ENCODE peak calls at places on chromosome 11, in seven cellular contexts. K, I, G, N, D, X and Z are unnamed samples.

GRCh38 chr11:115903179-115903578 is 399.0 kb upstream of the CADM1 start:
- DNase-seq in N (no peak), D (no peak), K (no peak), I (no peak), G (no peak), X (no peak), Z (no peak)

GRCh38 chr11:35864131-35864530 is 79.7 kb upstream of the LDLRAD3 start:
- DNase-seq in N (peak; percentile 73), K (no peak), X (no peak), D (no peak), I (no peak), G (no peak), Z (no peak)

GRCh38 chr11:46894506-46894905 is 23.8 kb downstream of the LRP4 start:
- DNase-seq in G (no peak), X (no peak), D (no peak), K (no peak), I (no peak), N (no peak), Z (no peak)

GRCh38 chr11:86161373-86162255 is 82.9 kb upstream of the EED start:
- DNase-seq in I (no peak), D (no peak), K (no peak), X (no peak), G (no peak), N (peak; percentile 89), Z (no peak)

GRCh38 chr11:42239102-42239501 is 779.6 kb upstream of the LRRC4C start:
- DNase-seq in K (no peak), X (no peak), I (no peak), D (no peak), G (no peak), N (peak; percentile 3), Z (no peak)

GRCh38 chr11:71489311-71490043 is 36.5 kb downstream of the NADSYN1 start:
- DNase-seq in K (peak; percentile 82), I (no peak), G (no peak), D (peak; percentile 58), X (no peak), N (no peak), Z (no peak)

GRCh38 chr11:124879999-124880611 is 14.9 kb downstream of the ROBO3 start:
- DNase-seq in X (no peak), N (no peak), G (no peak), I (no peak), K (no peak), D (no peak), Z (peak; percentile 24)

GRCh38 chr11:118057424-118058145 is 19.3 kb upstream of the TMPRSS4 start:
- DNase-seq in D (no peak), I (no peak), N (no peak), X (no peak), K (no peak), G (no peak), Z (no peak)

GRCh38 chr11:12258451-12258850 is 118.9 kb upstream of the PARVA start:
- DNase-seq in D (peak; percentile 55), I (no peak), K (peak; percentile 60), N (peak; percentile 88), X (no peak), G (peak; percentile 61), Z (no peak)

GRCh38 chr11:7520011-7520942 is 6.5 kb downstream of the PPFIBP2 start:
- DNase-seq in D (peak; percentile 4), K (no peak), G (no peak), I (no peak), X (no peak), N (no peak), Z (no peak)

GRCh38 chr11:23405350-23405937 is 545.2 kb upstream of the CCDC179 start:
- DNase-seq in I (no peak), N (no peak), X (no peak), D (no peak), G (no peak), K (no peak), Z (no peak)

GRCh38 chr11:5280582-5281102 is 10.9 kb upstream of the HBE1 start:
- DNase-seq in X (no peak), G (peak; percentile 97), D (peak; percentile 99), I (no peak), K (peak; percentile 100), N (peak; percentile 40), Z (peak; percentile 69)

GRCh38 chr11:86211619-86212018 is 32.9 kb upstream of the EED start:
- DNase-seq in I (no peak), D (no peak), X (no peak), N (no peak), G (no peak), K (no peak), Z (no peak)

GRCh38 chr11:115193931-115194797 is 310.1 kb downstream of the CADM1 start:
- DNase-seq in X (no peak), I (no peak), K (no peak), D (peak; percentile 27), G (no peak), N (peak; percentile 58), Z (no peak)

GRCh38 chr11:134385774-134386565 is 26.1 kb downstream of the B3GAT1 start:
- DNase-seq in K (no peak), N (no peak), G (no peak), I (no peak), D (no peak), X (no peak), Z (no peak)

GRCh38 chr11:59960502-59961381 is 3.1 kb upstream of the OOSP4A start:
- DNase-seq in D (no peak), K (no peak), I (no peak), G (peak; percentile 90), N (no peak), X (no peak), Z (no peak)

GRCh38 chr11:706439-706956 is 467 bp downstream of the EPS8L2 start:
- DNase-seq in N (peak; percentile 70), X (no peak), I (no peak), G (peak; percentile 44), K (peak; percentile 36), D (peak; percentile 53), Z (peak; percentile 44)

GRCh38 chr11:87491381-87491780 is 453.6 kb downstream of the TMEM135 start:
- DNase-seq in N (no peak), I (no peak), D (no peak), X (no peak), K (no peak), G (no peak), Z (no peak)

GRCh38 chr11:12224537-12224893 is 114.1 kb downstream of the MICAL2 start:
- DNase-seq in K (peak; percentile 94), G (no peak), X (no peak), I (no peak), N (peak; percentile 97), D (no peak), Z (no peak)

GRCh38 chr11:60357771-60358170 is 20.6 kb upstream of the MS4A7 start:
- DNase-seq in D (no peak), X (no peak), I (no peak), K (no peak), N (no peak), G (no peak), Z (no peak)

GRCh38 chr11:57345555-57346151 is 7.5 kb downstream of the P2RX3 start:
- DNase-seq in D (peak; percentile 72), X (no peak), K (peak; percentile 64), G (peak; percentile 90), N (peak; percentile 87), I (peak; percentile 68), Z (peak; percentile 86)

DNA sequence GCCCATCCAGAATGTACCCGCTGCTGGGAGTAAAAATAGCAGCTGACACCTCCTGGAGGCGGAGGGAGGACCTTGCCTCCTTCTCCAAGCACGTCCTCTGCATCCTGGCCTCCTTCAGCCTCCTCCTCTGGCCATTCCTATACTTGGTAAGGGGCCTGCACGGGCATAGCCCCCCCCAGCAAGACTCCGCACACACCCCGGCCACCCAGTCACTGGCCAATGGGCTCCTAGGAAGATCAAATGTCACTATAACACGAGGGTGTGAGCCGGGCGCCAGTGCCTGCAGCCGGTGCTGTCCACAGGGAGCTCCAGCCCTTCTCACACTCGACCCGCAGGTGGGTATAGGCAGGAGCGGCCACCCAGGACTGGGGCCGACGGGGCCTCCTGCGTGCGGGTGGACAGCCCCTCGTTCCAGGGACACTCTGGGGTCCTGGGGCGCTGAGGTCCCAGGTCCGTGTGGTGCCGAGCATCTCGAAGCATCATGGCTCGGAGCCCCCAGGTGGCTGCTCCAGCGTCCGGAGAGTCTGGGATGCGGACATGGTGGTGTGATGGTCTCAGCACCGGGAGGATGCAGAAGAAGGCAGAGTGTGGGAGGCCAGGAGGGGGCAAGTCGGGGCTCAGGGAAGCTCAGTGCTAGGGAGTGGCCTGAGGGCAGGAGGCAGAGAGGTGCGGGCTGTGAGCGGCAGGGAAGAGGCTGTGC is at the start of gene TNNT3:
- DNase-seq in N (no peak), X (no peak), D (no peak), I (no peak), G (no peak), K (no peak), Z (no peak)
- H3K18ac ChIP-seq in N (no peak within 1 kb of the TSS), X (no peak within 1 kb of the TSS), D (no peak within 1 kb of the TSS), I (peak within 1 kb of the TSS; percentile 85), G (no peak within 1 kb of the TSS), K (no peak within 1 kb of the TSS), Z (no peak within 1 kb of the TSS)

GRCh38 chr11:110991621-110992355 is 253.7 kb upstream of the POU2AF2 start:
- DNase-seq in I (no peak), N (no peak), G (peak; percentile 34), K (no peak), D (peak; percentile 10), X (no peak), Z (no peak)

GRCh38 chr11:110988731-110989130 is 256.8 kb upstream of the POU2AF2 start:
- DNase-seq in N (no peak), X (no peak), K (no peak), D (no peak), I (no peak), G (no peak), Z (no peak)

GRCh38 chr11:110989734-110990133 is 255.8 kb upstream of the POU2AF2 start:
- DNase-seq in I (no peak), N (peak; percentile 67), D (peak; percentile 81), G (no peak), K (peak; percentile 90), X (no peak), Z (no peak)

GRCh38 chr11:110992481-110992880 is 253.0 kb upstream of the POU2AF2 start:
- DNase-seq in X (no peak), G (peak; percentile 93), D (no peak), K (no peak), N (no peak), I (no peak), Z (no peak)

GRCh38 chr11:110990316-110990715 is 255.2 kb upstream of the POU2AF2 start:
- DNase-seq in N (no peak), I (no peak), K (peak; percentile 38), X (no peak), G (no peak), D (peak; percentile 25), Z (no peak)
- H3K18ac ChIP-seq in N (no peak overlapping the region), I (no peak overlapping the region), K (peak overlapping the region; percentile 66), X (no peak overlapping the region), G (peak overlapping the region; percentile 7), D (no peak overlapping the region), Z (no peak overlapping the region)

GRCh38 chr11:74449369-74449931 is 17.9 kb downstream of the KCNE3 start:
- DNase-seq in K (peak; percentile 81), X (no peak), D (peak; percentile 81), I (peak; percentile 30), G (peak; percentile 82), N (peak; percentile 86), Z (peak; percentile 47)
- H3K18ac ChIP-seq in K (no peak overlapping the region), X (no peak overlapping the region), D (no peak overlapping the region), I (no peak overlapping the region), G (no peak overlapping the region), N (no peak overlapping the region), Z (no peak overlapping the region)

GRCh38 chr11:20127671-20128527 is 32.4 kb downstream of the DBX1 start:
- DNase-seq in X (no peak), I (peak; percentile 78), D (peak; percentile 64), K (peak; percentile 69), G (peak; percentile 81), N (peak; percentile 88), Z (peak; percentile 85)

GRCh38 chr11:20126724-20127123 is 33.6 kb downstream of the DBX1 start:
- DNase-seq in I (no peak), K (no peak), N (no peak), D (no peak), G (no peak), X (no peak), Z (no peak)

GRCh38 chr11:20125927-20126326 is 34.3 kb downstream of the DBX1 start:
- DNase-seq in D (peak; percentile 51), G (peak; percentile 71), N (peak; percentile 32), I (no peak), X (no peak), K (peak; percentile 79), Z (no peak)
- H3K18ac ChIP-seq in D (no peak overlapping the region), G (no peak overlapping the region), N (no peak overlapping the region), I (no peak overlapping the region), X (no peak overlapping the region), K (no peak overlapping the region), Z (no peak overlapping the region)